ENCODE peak calls at places on chromosome 3, in eight cellular contexts. X, J, M, S, F, W, D and A are unnamed samples.

GRCh38 chr3:142947799-142948575 is 15.5 kb downstream of the PAQR9 start:
- DNase-seq in X (no peak), M (no peak), F (no peak), D (no peak), S (peak), W (no peak), J (no peak), A (no peak)

GRCh38 chr3:145812396-145812795 is 348.6 kb downstream of the PLOD2 start:
- DNase-seq in S (no peak), D (no peak), J (no peak), F (no peak), M (no peak), W (no peak), X (no peak), A (no peak)

GRCh38 chr3:43996379-43997301 is 245.0 kb upstream of the TOPAZ1 start:
- DNase-seq in X (peak), S (no peak), W (peak), D (peak), M (no peak), F (no peak), J (no peak), A (no peak)

GRCh38 chr3:140276698-140277097 is 341.7 kb downstream of the CLSTN2 start:
- DNase-seq in S (no peak), X (no peak), J (no peak), D (peak), W (peak), M (no peak), F (no peak), A (no peak)

GRCh38 chr3:152471814-152472605 is 203.3 kb downstream of the MBNL1 start:
- DNase-seq in J (peak), W (peak), M (peak), D (peak), S (peak), F (peak), X (peak), A (no peak)

GRCh38 chr3:3778641-3779270 is 20.5 kb upstream of the LRRN1 start:
- DNase-seq in W (no peak), X (no peak), M (no peak), F (no peak), J (no peak), S (no peak), D (no peak), A (no peak)

GRCh38 chr3:153051427-153052095 is 110.5 kb upstream of the RAP2B start:
- DNase-seq in D (peak), M (peak), W (no peak), F (no peak), S (no peak), J (no peak), X (peak), A (no peak)

GRCh38 chr3:51403675-51404074 is 12.6 kb downstream of the RBM15B start:
- DNase-seq in X (no peak), D (no peak), M (no peak), F (no peak), S (no peak), J (no peak), W (no peak), A (no peak)

GRCh38 chr3:103218146-103218545 is 783.3 kb downstream of the ZPLD1 start:
- DNase-seq in X (no peak), D (no peak), S (no peak), J (no peak), M (no peak), W (no peak), F (no peak), A (no peak)

GRCh38 chr3:82222401-82222800 is 461.0 kb upstream of the GBE1 start:
- DNase-seq in J (no peak), W (no peak), X (no peak), M (no peak), S (no peak), F (no peak), D (no peak), A (no peak)

GRCh38 chr3:167761302-167761701 is 25.8 kb downstream of the SERPINI1 start:
- DNase-seq in J (no peak), F (no peak), S (no peak), D (no peak), M (no peak), X (no peak), W (no peak), A (no peak)
- TF ChIP-seq CTCF in J (no peak), F (no peak), S (no peak), D (no peak), M (no peak), X (no peak), W (no peak), A (no peak)

GRCh38 chr3:65438612-65439011 is 600.1 kb downstream of the MAGI1 start:
- DNase-seq in W (no peak), S (no peak), F (no peak), X (no peak), M (no peak), D (no peak), J (no peak), A (no peak)

GRCh38 chr3:65433480-65433879 is 605.2 kb downstream of the MAGI1 start:
- DNase-seq in D (no peak), X (no peak), F (no peak), W (no peak), J (no peak), S (no peak), M (no peak), A (no peak)

GRCh38 chr3:65438096-65438495 is 600.6 kb downstream of the MAGI1 start:
- DNase-seq in F (no peak), X (no peak), M (no peak), W (no peak), D (no peak), S (no peak), J (no peak), A (no peak)

GRCh38 chr3:65439641-65440040 is 599.1 kb downstream of the MAGI1 start:
- DNase-seq in S (peak), M (peak), J (peak), F (peak), W (peak), X (peak), D (peak), A (no peak)

GRCh38 chr3:65436580-65436979 is 602.1 kb downstream of the MAGI1 start:
- DNase-seq in J (no peak), W (peak), F (no peak), D (peak), X (no peak), M (no peak), S (peak), A (no peak)
- TF ChIP-seq CTCF in J (peak), W (peak), F (peak), D (peak), X (peak), M (no peak), S (peak), A (peak)

DNA sequence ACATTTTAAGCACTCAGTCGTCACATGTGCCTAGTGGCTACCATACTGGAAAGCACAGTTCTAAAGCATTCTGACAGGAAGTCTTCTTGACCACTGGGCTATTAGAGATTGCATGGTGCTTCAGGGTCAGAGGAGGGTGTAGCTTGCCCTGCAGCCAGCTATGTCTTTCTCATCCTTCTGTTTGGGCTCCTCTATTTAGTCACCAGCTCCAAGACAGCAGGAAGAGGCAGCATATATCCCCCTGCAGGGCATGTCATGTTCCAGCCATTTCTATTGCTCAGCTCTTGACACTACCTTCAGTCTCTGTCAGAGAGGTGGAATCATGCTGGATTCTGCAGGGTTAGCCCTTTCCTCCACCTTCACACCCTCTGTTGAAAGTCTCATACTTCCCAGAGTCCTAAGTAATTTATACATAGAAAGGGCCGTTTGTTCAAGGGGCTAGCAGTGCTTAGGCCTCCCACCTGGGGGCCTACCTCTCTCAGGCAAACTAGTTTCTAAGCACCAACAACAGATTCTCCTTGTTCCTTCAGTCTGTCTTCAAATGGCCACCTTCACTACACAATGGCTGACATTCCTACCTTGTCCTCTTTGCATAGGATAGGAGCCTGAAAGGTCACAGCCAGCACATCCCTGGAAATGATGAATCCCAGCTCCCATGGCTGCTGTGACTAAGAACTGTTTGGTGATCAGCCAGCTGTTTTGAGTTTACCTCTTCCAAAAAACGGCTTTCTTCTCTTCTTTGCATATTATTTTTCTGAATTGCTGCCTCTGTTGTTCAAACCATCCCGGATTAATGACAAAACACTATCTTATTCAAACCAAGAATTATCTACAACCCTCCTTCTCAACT is 115.7 kb upstream of the BFSP2 start:
- DNase-seq in W (no peak), D (no peak), X (no peak), M (no peak), S (no peak), F (no peak), J (no peak), A (no peak)
- TF ChIP-seq CTCF in W (no peak), D (no peak), X (no peak), M (no peak), S (peak), F (no peak), J (no peak), A (no peak)

DNA sequence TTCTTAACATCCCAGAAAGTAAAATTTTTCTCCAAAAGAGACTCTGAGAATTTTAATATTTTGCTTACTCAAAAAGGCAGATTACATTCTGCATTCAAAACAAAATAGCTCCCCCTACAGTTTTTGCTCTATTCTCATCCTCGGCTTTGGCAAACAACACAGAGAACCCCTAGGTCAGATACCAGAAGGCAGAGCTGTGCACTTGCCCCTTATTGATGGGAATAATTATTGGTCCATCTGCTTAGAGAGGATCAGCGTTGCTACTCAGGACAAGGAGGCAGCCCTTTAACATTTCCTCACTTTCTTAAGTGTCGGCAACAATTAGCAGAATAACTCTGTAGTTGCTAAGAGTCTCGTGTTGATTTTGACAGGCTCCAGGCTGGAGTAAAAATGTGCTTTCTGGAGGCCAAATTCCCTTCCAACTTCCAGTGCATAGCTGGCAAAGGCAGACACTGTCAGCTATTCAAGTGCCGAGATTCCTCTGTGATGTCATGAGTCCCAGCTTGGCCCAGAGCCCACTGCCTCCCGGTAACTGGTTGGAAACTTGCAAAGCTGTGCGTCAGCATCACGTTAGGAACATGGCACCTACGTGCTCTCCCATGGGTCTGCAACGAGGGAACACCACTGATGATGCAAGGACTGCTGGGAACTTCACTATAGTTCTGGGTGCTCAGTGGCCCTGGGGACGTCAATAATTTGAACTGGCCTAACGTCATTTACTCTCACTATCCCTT is 482.7 kb upstream of the ADAMTS9 start:
- DNase-seq in S (peak), D (peak), X (peak), F (peak), M (peak), W (no peak), J (peak), A (no peak)
- TF ChIP-seq CTCF in S (peak), D (peak), X (peak), F (peak), M (peak), W (peak), J (peak), A (peak)

GRCh38 chr3:10370429-10370828 is 49.5 kb upstream of the SEC13 start:
- DNase-seq in D (no peak), M (no peak), X (peak), F (no peak), J (peak), S (peak), W (no peak), A (peak)
- TF ChIP-seq CTCF in D (no peak), M (no peak), X (peak), F (no peak), J (no peak), S (no peak), W (no peak), A (no peak)

DNA sequence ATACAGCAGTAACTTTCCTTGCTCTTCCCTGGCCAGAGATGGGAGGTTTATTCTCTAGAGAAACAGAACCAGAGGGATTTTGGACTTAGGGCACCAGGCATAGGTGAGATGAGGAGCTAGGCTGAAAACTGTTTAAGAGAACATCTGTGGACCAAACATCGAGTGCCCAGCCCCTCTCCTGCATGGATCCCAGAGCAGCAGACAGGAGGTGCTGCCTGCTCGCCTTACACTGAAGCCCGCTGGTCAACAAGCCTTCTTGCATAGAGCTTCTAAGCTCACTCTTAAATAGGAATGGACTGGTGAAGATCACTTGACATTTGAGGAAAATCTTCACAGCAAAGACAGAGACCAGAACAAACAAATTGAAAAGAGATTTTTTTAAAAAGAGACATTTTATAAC is 41.2 kb downstream of the PARP15 start:
- DNase-seq in W (no peak), M (no peak), X (no peak), J (no peak), D (no peak), F (no peak), S (no peak), A (no peak)
- TF ChIP-seq CTCF in W (no peak), M (no peak), X (no peak), J (no peak), D (no peak), F (no peak), S (no peak), A (no peak)

GRCh38 chr3:195237981-195238625 is 32.9 kb downstream of the XXYLT1 start:
- DNase-seq in J (peak), M (no peak), D (no peak), X (no peak), W (no peak), F (peak), S (no peak), A (peak)

GRCh38 chr3:195238626-195239118 is 32.3 kb downstream of the XXYLT1 start:
- DNase-seq in M (peak), X (no peak), F (peak), S (no peak), W (no peak), J (peak), D (no peak), A (no peak)

GRCh38 chr3:195240171-195240701 is 30.7 kb downstream of the XXYLT1 start:
- DNase-seq in X (no peak), M (no peak), W (no peak), D (no peak), J (peak), F (peak), S (no peak), A (no peak)

GRCh38 chr3:195240939-195241338 is 30.0 kb downstream of the XXYLT1 start:
- DNase-seq in X (no peak), S (no peak), F (peak), D (no peak), M (no peak), W (no peak), J (peak), A (no peak)

GRCh38 chr3:195239121-195239520 is 31.8 kb downstream of the XXYLT1 start:
- DNase-seq in J (no peak), S (no peak), D (no peak), X (no peak), M (no peak), F (no peak), W (no peak), A (no peak)
- TF ChIP-seq CTCF in J (no peak), S (no peak), D (no peak), X (no peak), M (no peak), F (no peak), W (no peak), A (peak)